ENCODE peak calls at places on chromosomes 4 and X, in four cellular contexts. J is colonic mucosa, E is uterus, X is SK-N-SH. U is an unnamed sample.

GRCh38 chrX:106933538-106933961 is 13.3 kb downstream of the CLDN2 start:
- DNase-seq in E (peak; percentile 33), X (peak; percentile 19), J (peak; percentile 25), U (no peak)

GRCh38 chr4:7186516-7187296 is 5.6 kb upstream of the SORCS2 start:
- DNase-seq in X (no peak), E (peak; percentile 9), J (no peak), U (peak; percentile 31)

GRCh38 chr4:64617813-64618212 is 208.6 kb upstream of the TECRL start:
- DNase-seq in E (no peak), J (no peak), X (no peak), U (no peak)

GRCh38 chr4:113951263-113951662 is 28.2 kb downstream of the ARSJ start:
- DNase-seq in E (peak; percentile 29), J (peak; percentile 27), X (no peak), U (no peak)

GRCh38 chrX:104330966-104331365 is 76.2 kb upstream of the ESX1 start:
- DNase-seq in J (no peak), E (no peak), X (no peak), U (no peak)

GRCh38 chr4:87868482-87868881 is 35.7 kb downstream of the MEPE start:
- DNase-seq in J (no peak), X (no peak), E (no peak), U (no peak)

GRCh38 chr4:56976283-56976877 is 1.0 kb downstream of the NOA1 start:
- DNase-seq in E (no peak), J (peak; percentile 25), X (no peak), U (no peak)

GRCh38 chrX:40109288-40110008 is 11.7 kb upstream of the BCOR start:
- DNase-seq in E (peak; percentile 70), X (peak; percentile 68), J (peak; percentile 68), U (no peak)

GRCh38 chr4:1337376-1337831 is 9.6 kb upstream of the UVSSA start:
- DNase-seq in E (no peak), X (no peak), J (peak; percentile 32), U (no peak)

GRCh38 chr4:72468904-72469502 is 100.0 kb downstream of the ADAMTS3 start:
- DNase-seq in J (no peak), X (no peak), E (no peak), U (no peak)

GRCh38 chrX:13911581-13911980 is 94.7 kb upstream of the GPM6B start:
- DNase-seq in X (no peak), J (no peak), E (no peak), U (no peak)

GRCh38 chrX:68438575-68438974 is 5.3 kb upstream of the OPHN1 start:
- DNase-seq in E (no peak), X (no peak), J (no peak), U (no peak)

GRCh38 chr4:176656108-176656507 is 136.6 kb downstream of the VEGFC start:
- DNase-seq in J (no peak), X (no peak), E (no peak), U (no peak)

GRCh38 chr4:133147365-133147821 is 1.7 kb upstream of the PCDH10 start:
- DNase-seq in X (no peak), E (no peak), J (no peak), U (peak; percentile 59)

GRCh38 chr4:3202836-3203820 is 45.8 kb upstream of the MSANTD1 start:
- DNase-seq in E (peak; percentile 36), X (no peak), J (no peak), U (no peak)

GRCh38 chrX:145727476-145727875 is 90.2 kb upstream of the SLITRK2 start:
- DNase-seq in X (no peak), E (no peak), J (no peak), U (no peak)

GRCh38 chr4:16082424-16083216 is 1.2 kb downstream of the PROM1 start:
- DNase-seq in E (no peak), J (peak; percentile 45), X (peak; percentile 73), U (no peak)

GRCh38 chr4:107800058-107800457 is 24.7 kb upstream of the SGMS2 start:
- DNase-seq in E (no peak), X (no peak), J (peak; percentile 69), U (no peak)

GRCh38 chr4:92566284-92566683 is 262.5 kb downstream of the GRID2 start:
- DNase-seq in J (no peak), X (no peak), E (no peak), U (no peak)

GRCh38 chr4:97942137-97942536 is 201.1 kb downstream of the STPG2 start:
- DNase-seq in X (no peak), J (no peak), E (no peak), U (no peak)

GRCh38 chr4:97942951-97943350 is 200.3 kb downstream of the STPG2 start:
- DNase-seq in E (no peak), X (no peak), J (no peak), U (no peak)

DNA sequence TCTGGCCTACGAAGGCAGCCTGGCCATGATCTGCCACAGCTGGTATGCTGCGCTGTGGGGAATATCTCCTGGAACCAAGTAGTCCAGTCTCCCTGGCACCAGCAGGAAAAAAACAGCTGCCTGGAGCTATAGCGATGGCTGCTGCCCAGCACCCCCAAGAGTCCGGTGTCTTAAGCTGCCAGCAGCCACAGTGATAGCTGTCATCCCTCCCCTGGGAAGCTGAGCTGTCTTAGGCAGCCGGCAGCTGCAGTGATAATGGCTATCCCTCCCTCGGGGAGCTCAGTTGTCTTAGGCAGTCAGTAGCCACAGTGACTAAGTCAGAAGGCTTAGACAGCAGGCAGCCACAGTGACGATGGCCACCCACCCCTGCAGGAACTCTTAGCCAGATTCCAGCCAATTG is 205.1 kb downstream of the STPG2 start:
- DNase-seq in J (no peak), E (no peak), X (no peak), U (no peak)
- H3K27ac ChIP-seq in J (no peak overlapping the region), E (no peak overlapping the region), X (no peak overlapping the region), U (no peak overlapping the region)

DNA sequence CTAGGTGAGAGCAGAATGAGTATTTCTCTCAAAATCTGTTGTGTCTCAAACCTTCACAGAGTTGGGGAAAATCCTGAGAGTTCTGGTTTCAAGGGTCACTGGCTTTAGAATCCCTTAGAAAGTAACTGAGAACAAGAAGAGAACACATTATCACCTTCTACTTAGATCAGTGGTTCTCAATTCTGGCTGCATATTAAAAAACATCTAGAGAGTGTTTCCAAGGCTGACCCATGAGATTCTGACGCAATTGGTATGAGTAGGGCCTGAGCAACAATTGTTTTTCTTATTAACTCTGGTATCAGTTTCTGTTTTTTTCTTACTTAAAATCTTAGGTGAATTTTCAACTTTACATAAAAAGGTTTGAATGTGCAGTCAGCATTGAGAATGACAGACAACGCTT is 212.8 kb downstream of the HS6ST2 start:
- DNase-seq in J (no peak), X (no peak), E (no peak), U (no peak)
- H3K4me3 ChIP-seq in J (no peak overlapping the region), X (no peak overlapping the region), E (no peak overlapping the region), U (no peak overlapping the region)

DNA sequence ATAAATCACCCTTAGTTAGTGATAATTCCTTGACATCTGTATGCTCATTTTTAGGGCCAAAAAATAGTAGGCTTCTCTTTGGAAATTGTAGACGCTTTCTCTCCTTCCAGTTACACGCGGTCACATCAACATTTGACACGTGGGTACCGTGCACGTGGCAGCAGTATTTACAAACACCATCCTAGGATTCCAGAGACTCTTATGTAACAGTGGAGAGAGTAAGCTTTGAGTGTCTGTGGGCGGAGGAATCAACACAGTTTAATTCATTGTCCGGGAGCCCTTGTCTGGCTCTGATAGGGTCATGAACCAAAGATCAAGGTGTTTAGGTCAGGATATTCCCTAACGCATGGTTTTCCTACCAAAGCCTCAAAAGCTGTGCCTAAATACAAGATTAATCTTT is 12.2 kb downstream of the TET2 start:
- DNase-seq in E (peak; percentile 22), X (no peak), J (no peak), U (no peak)
- H3K27ac ChIP-seq in E (no peak overlapping the region), X (no peak overlapping the region), J (no peak overlapping the region), U (no peak overlapping the region)

GRCh38 chr4:143473334-143474126 is 40.0 kb upstream of the SMARCA5 start:
- DNase-seq in E (no peak), J (no peak), X (no peak), U (no peak)
- H3K4me3 ChIP-seq in E (no peak overlapping the region), J (no peak overlapping the region), X (no peak overlapping the region), U (no peak overlapping the region)

DNA sequence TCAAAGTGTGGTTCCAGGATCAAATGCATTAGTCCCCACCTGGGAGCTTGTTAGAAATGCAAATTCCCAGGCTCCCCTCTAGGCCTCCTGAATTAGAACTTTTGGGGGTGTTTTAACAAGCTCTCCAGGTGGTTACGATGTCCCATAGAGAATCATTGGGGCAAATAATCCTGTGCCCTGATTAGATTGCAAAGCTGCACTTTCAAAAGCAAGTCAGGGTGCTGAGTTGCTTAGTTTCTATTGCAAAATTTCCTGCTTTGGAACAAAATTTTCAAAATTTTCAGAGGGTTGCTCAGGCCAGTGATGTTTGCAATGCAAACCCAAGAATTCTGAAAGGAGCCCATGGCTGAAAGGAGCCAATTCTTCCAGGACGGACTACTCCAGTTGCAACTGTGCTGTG is 71.0 kb downstream of the MGST2 start:
- DNase-seq in J (no peak), E (no peak), X (no peak), U (no peak)
- H3K27ac ChIP-seq in J (no peak overlapping the region), E (peak overlapping the region; percentile 96), X (peak overlapping the region; percentile 99), U (peak overlapping the region; percentile 87)

DNA sequence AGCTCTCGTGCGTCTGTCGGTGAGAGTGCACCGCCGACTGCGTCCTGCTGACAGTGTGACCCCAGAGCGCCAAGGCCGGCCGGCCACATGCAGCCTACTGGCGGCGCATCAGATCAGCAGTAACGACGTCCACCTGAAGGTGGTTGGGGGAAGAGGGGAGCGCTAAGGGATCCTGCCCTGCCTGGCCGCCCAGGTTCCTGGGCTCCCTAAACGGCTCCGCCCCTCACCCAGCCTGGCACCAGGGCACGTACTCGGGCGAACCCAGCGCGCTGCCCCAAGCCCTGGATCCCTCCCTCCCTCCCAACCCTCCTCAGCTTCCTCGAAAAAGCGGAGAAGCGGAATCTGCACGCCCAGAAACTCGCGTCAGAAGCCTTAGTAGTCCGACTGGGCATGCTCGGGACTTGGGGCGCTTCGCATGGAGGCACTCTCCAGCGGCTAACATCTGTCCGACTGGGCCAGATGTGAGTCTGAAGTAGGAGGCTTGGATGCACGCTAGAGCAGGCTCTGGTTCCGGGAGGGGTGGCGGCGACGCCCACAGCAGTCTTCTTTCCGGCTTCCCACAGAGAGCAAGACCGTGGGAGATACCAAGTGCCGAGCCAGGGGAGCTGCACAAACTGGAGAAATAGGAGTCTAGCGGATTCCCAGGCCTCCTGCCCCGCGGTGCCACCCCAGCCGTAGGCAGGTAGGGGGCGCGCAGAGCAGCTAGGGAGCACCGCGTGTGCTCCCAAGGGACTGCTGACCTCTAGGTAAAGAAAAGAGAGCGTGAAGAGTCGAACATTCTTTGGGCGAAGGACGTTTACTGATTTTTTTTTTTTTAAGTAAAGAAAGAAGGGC is 114.4 kb upstream of the TEX13C start:
- DNase-seq in J (peak; percentile 17), X (peak; percentile 33), E (peak; percentile 39), U (peak; percentile 81)
- H3K4me3 ChIP-seq in J (peak overlapping the region; percentile 3), X (peak overlapping the region; percentile 17), E (peak overlapping the region; percentile 36), U (peak overlapping the region; percentile 71)

DNA sequence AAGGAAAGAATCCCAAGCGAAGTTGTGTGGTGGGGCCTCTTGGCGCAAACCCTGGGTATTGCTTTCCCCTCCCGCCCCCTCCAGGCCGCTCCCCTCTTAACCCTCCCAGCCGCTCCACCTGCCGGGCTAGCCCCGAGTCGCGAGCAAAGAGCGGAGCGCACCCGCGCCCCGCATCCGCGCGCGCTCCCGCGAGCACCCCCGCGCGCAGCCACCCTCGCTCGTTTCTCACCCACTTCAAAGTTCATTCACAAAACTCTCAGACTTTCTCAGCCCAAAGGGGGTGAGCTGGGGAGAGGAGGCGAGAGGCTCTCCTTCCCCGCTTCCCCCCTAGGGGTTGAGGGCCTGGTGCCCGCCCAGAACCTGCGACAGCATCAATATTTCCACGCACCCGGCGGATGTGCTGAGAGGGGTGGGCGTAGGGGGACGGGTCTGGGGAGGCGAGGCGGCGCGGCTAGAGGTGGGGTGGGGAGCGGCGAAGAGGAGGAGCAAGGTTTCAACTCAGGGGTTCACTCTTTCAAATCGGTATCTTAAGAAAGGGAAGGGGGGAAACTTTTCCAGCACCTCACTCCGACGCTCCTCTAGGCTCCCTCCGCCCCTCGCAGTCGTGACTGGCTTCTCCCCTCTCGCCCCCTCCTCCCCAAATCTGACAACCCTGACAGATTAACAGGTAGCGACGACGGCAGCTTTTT is 1.8 kb downstream of the MAML3 start:
- DNase-seq in X (peak; percentile 84), J (peak; percentile 86), E (peak; percentile 78), U (peak; percentile 82)
- H3K27ac ChIP-seq in X (peak overlapping the region; percentile 99), J (peak overlapping the region; percentile 99), E (peak overlapping the region; percentile 98), U (peak overlapping the region; percentile 97)